ENCODE peak calls at places on chromosomes 3 and 15, in ten cellular contexts. B is AG04449, R is esophagus muscularis mucosa, I is HCT116, K is endothelial cell of umbilical vein, O is GM23338, W is left ventricle myocardium inferior, A is upper lobe of left lung, X is brain microvascular endothelial cell, T is esophagus squamous epithelium. D is an unnamed sample.

GRCh38 chr15:57751177-57751800 is 44.8 kb downstream of the POLR2M start:
- DNase-seq in B (no peak), R (no peak), I (no peak), K (peak), O (peak), W (no peak), A (no peak), X (peak), T (no peak), D (no peak)

GRCh38 chr3:191762323-191762960 is 301.5 kb downstream of the PYDC2 start:
- DNase-seq in B (peak), R (no peak), I (no peak), K (peak), O (peak), W (no peak), A (no peak), X (no peak), T (no peak), D (peak)

GRCh38 chr3:27423463-27423862 is 54.3 kb upstream of the NEK10 start:
- DNase-seq in B (peak), R (no peak), I (peak), K (no peak), O (no peak), W (no peak), A (no peak), X (peak), T (no peak), D (no peak)

GRCh38 chr3:170222647-170223541 is 670 bp downstream of the PRKCI start:
- DNase-seq in B (no peak), R (no peak), I (no peak), K (peak), O (peak), W (no peak), A (peak), X (peak), T (peak), D (no peak)

GRCh38 chr15:74497584-74497983 is 36.6 kb upstream of the UBL7 start:
- DNase-seq in B (no peak), R (no peak), I (no peak), K (no peak), O (no peak), W (no peak), A (no peak), X (no peak), T (no peak), D (no peak)

GRCh38 chr15:69045810-69046209 is 31.3 kb downstream of the NOX5 start:
- DNase-seq in B (no peak), R (no peak), I (no peak), K (no peak), O (peak), W (no peak), A (no peak), X (peak), T (no peak), D (no peak)

GRCh38 chr3:194632983-194633348 is 253 bp downstream of the TMEM44 start:
- DNase-seq in B (no peak), R (no peak), I (no peak), K (peak), O (no peak), W (peak), A (no peak), X (no peak), T (no peak), D (no peak)

GRCh38 chr3:148008591-148008990 is 599.4 kb downstream of the ZIC1 start:
- DNase-seq in B (no peak), R (no peak), I (no peak), K (no peak), O (no peak), W (no peak), A (no peak), X (peak), T (no peak), D (no peak)

GRCh38 chr3:191296041-191296541 is 33.1 kb upstream of the CCDC50 start:
- DNase-seq in B (no peak), R (no peak), I (no peak), K (no peak), O (no peak), W (no peak), A (no peak), X (no peak), T (no peak), D (no peak)

GRCh38 chr3:184117649-184118048 is 17.5 kb upstream of the EIF2B5 start:
- DNase-seq in B (no peak), R (no peak), I (no peak), K (no peak), O (peak), W (no peak), A (no peak), X (no peak), T (no peak), D (no peak)

GRCh38 chr3:52792961-52793695 is 1.5 kb upstream of the ITIH3 start:
- DNase-seq in B (no peak), R (no peak), I (no peak), K (no peak), O (no peak), W (no peak), A (no peak), X (no peak), T (no peak), D (no peak)

GRCh38 chr15:91100561-91101355 is 701 bp downstream of the SV2B start:
- DNase-seq in B (no peak), R (no peak), I (no peak), K (peak), O (peak), W (no peak), A (no peak), X (no peak), T (no peak), D (no peak)

GRCh38 chr3:185717121-185717520 is 107.7 kb downstream of the IGF2BP2 start:
- DNase-seq in B (peak), R (no peak), I (no peak), K (peak), O (no peak), W (no peak), A (no peak), X (peak), T (no peak), D (no peak)

GRCh38 chr3:107285197-107285596 is 92.0 kb upstream of the CCDC54 start:
- DNase-seq in B (no peak), R (no peak), I (no peak), K (no peak), O (peak), W (no peak), A (no peak), X (peak), T (no peak), D (no peak)

GRCh38 chr3:66053783-66054094 is 15.0 kb upstream of the MAGI1 start:
- DNase-seq in B (no peak), R (no peak), I (no peak), K (no peak), O (no peak), W (no peak), A (no peak), X (no peak), T (no peak), D (no peak)

GRCh38 chr15:62141643-62142588 is 23.2 kb downstream of the C2CD4B start:
- DNase-seq in B (no peak), R (peak), I (no peak), K (no peak), O (no peak), W (no peak), A (no peak), X (no peak), T (no peak), D (no peak)

GRCh38 chr3:170863768-170864167 is 6.2 kb downstream of the RPL22L1 start:
- DNase-seq in B (no peak), R (no peak), I (no peak), K (no peak), O (no peak), W (no peak), A (no peak), X (no peak), T (no peak), D (no peak)

GRCh38 chr15:35491999-35492398 is 54.0 kb downstream of the DPH6 start:
- DNase-seq in B (no peak), R (no peak), I (no peak), K (no peak), O (no peak), W (no peak), A (no peak), X (no peak), T (no peak), D (no peak)

GRCh38 chr3:129971368-129972052 is 3.0 kb upstream of the TRH start:
- DNase-seq in B (no peak), R (no peak), I (no peak), K (no peak), O (peak), W (no peak), A (no peak), X (no peak), T (no peak), D (no peak)

GRCh38 chr3:129975332-129976090 is 991 bp downstream of the TRH start:
- DNase-seq in B (no peak), R (no peak), I (no peak), K (no peak), O (peak), W (peak), A (peak), X (no peak), T (no peak), D (no peak)

GRCh38 chr3:129973853-129974252 is 667 bp upstream of the TRH start:
- DNase-seq in B (no peak), R (no peak), I (no peak), K (no peak), O (no peak), W (no peak), A (no peak), X (no peak), T (no peak), D (no peak)

GRCh38 chr3:129972301-129972700 is 2.2 kb upstream of the TRH start:
- DNase-seq in B (no peak), R (no peak), I (no peak), K (no peak), O (no peak), W (no peak), A (no peak), X (no peak), T (no peak), D (no peak)

GRCh38 chr3:129974451-129975331 is at the start of gene TRH:
- DNase-seq in B (no peak), R (no peak), I (no peak), K (no peak), O (peak), W (no peak), A (no peak), X (no peak), T (no peak), D (no peak)
- H3K4me3 ChIP-seq in B (no peak), R (peak), I (no peak), K (no peak), O (peak), W (peak), A (peak), X (no peak), T (peak), D (peak)

GRCh38 chr15:64776402-64776786 is 1.0 kb upstream of the RBPMS2 start:
- DNase-seq in B (no peak), R (no peak), I (no peak), K (no peak), O (peak), W (no peak), A (no peak), X (no peak), T (no peak), D (no peak)
- H3K4me3 ChIP-seq in B (peak), R (peak), I (peak), K (no peak), O (peak), W (peak), A (peak), X (peak), T (peak), D (peak)

GRCh38 chr15:83199288-83199687 is 8.3 kb downstream of the HDGFL3 start:
- DNase-seq in B (no peak), R (no peak), I (no peak), K (no peak), O (no peak), W (no peak), A (no peak), X (no peak), T (no peak), D (no peak)
- H3K4me3 ChIP-seq in B (no peak), R (no peak), I (no peak), K (no peak), O (no peak), W (no peak), A (no peak), X (no peak), T (no peak), D (no peak)

GRCh38 chr3:88032245-88032644 is 26.6 kb downstream of the CGGBP1 start:
- DNase-seq in B (peak), R (no peak), I (no peak), K (no peak), O (no peak), W (no peak), A (no peak), X (no peak), T (no peak), D (no peak)
- H3K4me3 ChIP-seq in B (no peak), R (peak), I (peak), K (peak), O (no peak), W (peak), A (peak), X (peak), T (peak), D (peak)

D was measured in SK-N-MC.